ENCODE peak calls at places on chromosomes 5 and 9, in ten cellular contexts. P is RCC 7860; L is iris pigment epithelial cell; J is HT-29; S is fibroblast of mammary gland; F is cardiac fibroblast; Q is stimulated activated naive CD8-positive, alpha-beta T cell treated with anti-CD3 and anti-CD28 coated beads, Interleukin-15, amount 100 ng/mL, for 72 hours; N is NCI-H2081; V is lung; C is Caki2. O is an unnamed sample.

GRCh38 chr5:15255601-15256000 is 244.4 kb upstream of the FBXL7 start:
- DNase-seq in P (no peak), C (no peak), N (no peak), Q (no peak), V (no peak), L (no peak), F (no peak), J (no peak), S (no peak), O (no peak)

GRCh38 chr5:131218392-131218791 is 45.5 kb upstream of the CDC42SE2 start:
- DNase-seq in P (no peak), F (peak; percentile 57), L (peak; percentile 71), J (no peak), C (no peak), Q (no peak), V (no peak), S (peak; percentile 42), N (no peak), O (no peak)

GRCh38 chr5:77663081-77663863 is 24.8 kb upstream of the OTP start:
- DNase-seq in V (no peak), Q (no peak), S (peak; percentile 49), N (no peak), F (no peak), P (no peak), C (no peak), J (no peak), L (no peak), O (no peak)

GRCh38 chr5:91384671-91385430 is 1.7 kb upstream of the ARRDC3 start:
- DNase-seq in Q (peak; percentile 37), V (peak; percentile 51), J (peak; percentile 95), C (peak; percentile 79), S (peak; percentile 94), L (peak; percentile 89), F (peak; percentile 96), P (peak; percentile 76), N (peak; percentile 90), O (no peak)

GRCh38 chr5:116959843-116960242 is 385.2 kb upstream of the SEMA6A start:
- DNase-seq in S (no peak), L (no peak), N (no peak), V (no peak), F (no peak), C (no peak), J (no peak), P (no peak), Q (no peak), O (no peak)

GRCh38 chr9:70679845-70680244 is 265.4 kb upstream of the KLF9 start:
- DNase-seq in F (peak; percentile 88), S (peak; percentile 90), L (peak; percentile 70), J (no peak), V (no peak), Q (no peak), C (no peak), N (no peak), P (no peak), O (no peak)

GRCh38 chr9:33082538-33083326 is 6.3 kb upstream of the SMU1 start:
- DNase-seq in J (no peak), F (no peak), C (no peak), Q (no peak), L (no peak), N (no peak), P (no peak), S (no peak), V (no peak), O (no peak)

GRCh38 chr5:112154940-112155686 is 264.0 kb downstream of the EPB41L4A start:
- DNase-seq in V (no peak), P (peak; percentile 68), Q (no peak), S (peak; percentile 82), J (no peak), N (no peak), C (no peak), L (peak; percentile 39), F (peak; percentile 67), O (no peak)

GRCh38 chr5:6408627-6409446 is 30.5 kb upstream of the MED10 start:
- DNase-seq in F (peak; percentile 5), P (peak; percentile 56), S (peak; percentile 17), L (peak; percentile 2), C (no peak), V (no peak), Q (no peak), N (no peak), J (no peak), O (no peak)